ENCODE peak calls at places on chromosome 13, in six cellular contexts. E is H1, L is A549, H is GM12878, J is SK-N-SH, F is HCT116. M is an unnamed sample.

GRCh38 chr13:55160911-55161310 is 1979.8 kb upstream of the PRR20A start:
- DNase-seq in F (no peak), J (no peak), E (no peak), H (no peak), L (no peak), M (no peak)

GRCh38 chr13:64591981-64592380 is 2638.2 kb downstream of the PCDH9 start:
- DNase-seq in H (no peak), E (no peak), L (no peak), J (no peak), F (no peak), M (no peak)

GRCh38 chr13:65036999-65037398 is 2193.1 kb downstream of the PCDH9 start:
- DNase-seq in E (no peak), L (no peak), H (no peak), J (no peak), F (no peak), M (no peak)

GRCh38 chr13:40550130-40550529 is 116.3 kb downstream of the FOXO1 start:
- DNase-seq in H (no peak), F (no peak), J (no peak), E (no peak), L (no peak), M (no peak)

GRCh38 chr13:99606322-99607089 is 105.2 kb downstream of the TM9SF2 start:
- DNase-seq in J (peak), H (no peak), E (peak), L (peak), F (peak), M (peak)

GRCh38 chr13:80923907-80924306 is 583.0 kb upstream of the SPRY2 start:
- DNase-seq in J (peak), L (no peak), H (no peak), E (no peak), F (no peak), M (no peak)

GRCh38 chr13:98752111-98752941 is at the start of gene SLC15A1:
- DNase-seq in F (no peak), H (no peak), L (no peak), E (no peak), J (peak), M (no peak)

GRCh38 chr13:98599502-98600328 is 22.8 kb upstream of the STK24 start:
- DNase-seq in E (no peak), L (no peak), F (no peak), H (no peak), J (no peak), M (no peak)

GRCh38 chr13:81304121-81304659 is 963.3 kb upstream of the SPRY2 start:
- DNase-seq in E (no peak), L (no peak), J (no peak), H (no peak), F (no peak), M (no peak)

GRCh38 chr13:45316210-45316799 is 24.7 kb downstream of the TPT1 start:
- DNase-seq in J (no peak), L (peak), H (no peak), F (no peak), E (no peak), M (no peak)

GRCh38 chr13:95235199-95235726 is 66.0 kb downstream of the ABCC4 start:
- DNase-seq in L (no peak), F (no peak), H (no peak), J (no peak), E (no peak), M (no peak)

GRCh38 chr13:114152831-114153371 is 20.5 kb upstream of the RASA3 start:
- DNase-seq in H (no peak), J (no peak), F (no peak), L (no peak), E (no peak), M (peak)
- TF ChIP-seq MAX in H (no peak), J (no peak), F (no peak), L (no peak), E (peak), M (peak)

GRCh38 chr13:83232626-83233025 is 649.6 kb downstream of the SLITRK1 start:
- DNase-seq in F (no peak), E (no peak), J (no peak), H (no peak), L (no peak), M (no peak)
- H3K4me3 ChIP-seq in F (no peak), E (no peak), J (no peak), H (no peak), L (no peak), M (no peak)

GRCh38 chr13:112963641-112964040 is 5.4 kb upstream of the MCF2L start:
- DNase-seq in L (no peak), E (no peak), F (no peak), H (no peak), J (no peak), M (no peak)
- TF ChIP-seq MAX in L (no peak), E (no peak), F (no peak), H (no peak), J (no peak), M (no peak)

GRCh38 chr13:46388846-46389245 is 1.8 kb upstream of the RUBCNL start:
- DNase-seq in E (no peak), H (no peak), L (no peak), J (no peak), F (no peak), M (no peak)
- H3K4me3 ChIP-seq in E (no peak), H (peak), L (no peak), J (no peak), F (no peak), M (no peak)

GRCh38 chr13:110354715-110355473 is 47.8 kb downstream of the COL4A2 start:
- DNase-seq in J (no peak), E (no peak), F (no peak), H (no peak), L (no peak), M (no peak)
- TF ChIP-seq MAX in J (no peak), E (no peak), F (no peak), H (no peak), L (no peak), M (peak)

GRCh38 chr13:42720116-42720857 is 61.1 kb upstream of the FAM216B start:
- DNase-seq in E (no peak), H (peak), F (peak), J (no peak), L (peak), M (peak)
- H3K4me3 ChIP-seq in E (no peak), H (no peak), F (peak), J (no peak), L (peak), M (peak)

DNA sequence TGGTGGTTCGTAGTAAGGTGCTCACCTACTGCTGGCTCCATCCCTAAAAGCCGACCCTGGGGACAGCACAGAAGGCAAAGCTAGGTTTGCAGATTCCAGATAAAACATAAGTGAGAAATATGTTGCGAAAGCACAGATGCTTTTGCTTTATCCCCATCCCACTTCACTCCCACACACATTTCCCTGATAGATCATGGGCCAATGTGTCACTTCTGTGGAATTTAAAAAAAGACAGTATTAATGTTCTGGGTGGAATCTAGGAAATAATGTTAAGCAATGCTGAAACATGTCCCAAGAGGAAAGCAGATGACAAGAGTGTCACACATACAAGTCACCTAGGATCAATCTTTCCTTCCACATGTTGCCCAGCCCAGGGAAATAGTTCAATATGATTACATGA is 661.0 kb upstream of the MIR17HG start:
- DNase-seq in H (no peak), L (no peak), F (no peak), J (no peak), E (no peak), M (no peak)
- TF ChIP-seq MAX in H (no peak), L (no peak), F (no peak), J (no peak), E (no peak), M (no peak)

DNA sequence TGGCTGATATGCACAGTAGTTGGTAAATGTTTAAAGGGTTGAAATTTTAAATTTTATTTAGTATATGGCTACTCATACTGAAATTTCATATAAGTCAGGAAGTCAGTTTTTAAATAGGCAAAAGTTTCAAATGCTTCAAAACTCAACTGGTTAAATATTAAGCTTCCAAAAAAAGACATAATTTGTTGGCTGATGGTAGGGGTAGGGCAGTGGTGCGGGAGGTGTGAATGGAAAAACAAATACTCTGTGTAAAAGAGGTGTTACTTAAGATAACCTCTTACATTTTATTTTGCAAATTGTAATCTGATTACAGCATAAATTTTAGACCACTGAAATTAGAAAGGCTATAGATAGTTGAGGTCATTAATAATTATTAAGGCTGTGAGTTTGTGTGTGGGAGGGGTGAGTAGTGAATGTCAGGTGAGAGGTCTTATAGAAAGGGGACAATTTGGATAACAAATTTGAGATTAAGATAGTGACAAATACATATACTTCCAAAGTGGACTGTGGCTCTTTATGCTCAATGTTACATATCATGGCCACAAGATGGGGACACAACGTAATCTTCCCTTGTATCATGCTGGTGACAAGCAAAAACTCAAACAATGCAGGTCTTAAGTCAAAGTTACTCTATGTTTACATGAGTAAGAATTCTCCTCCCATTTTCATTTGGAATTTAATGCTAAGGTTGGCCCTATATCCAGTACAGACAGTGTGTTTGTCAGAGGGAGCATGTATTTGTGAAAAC is 36.6 kb upstream of the OXGR1 start:
- DNase-seq in F (peak), J (peak), E (no peak), L (peak), H (no peak), M (peak)
- H3K4me3 ChIP-seq in F (no peak), J (no peak), E (no peak), L (no peak), H (no peak), M (no peak)

GRCh38 chr13:53012707-53013106 is 15.9 kb upstream of the OLFM4 start:
- DNase-seq in L (no peak), F (no peak), E (no peak), J (no peak), H (no peak), M (peak)
- TF ChIP-seq MAX in L (no peak), F (no peak), E (no peak), J (no peak), H (no peak), M (no peak)

DNA sequence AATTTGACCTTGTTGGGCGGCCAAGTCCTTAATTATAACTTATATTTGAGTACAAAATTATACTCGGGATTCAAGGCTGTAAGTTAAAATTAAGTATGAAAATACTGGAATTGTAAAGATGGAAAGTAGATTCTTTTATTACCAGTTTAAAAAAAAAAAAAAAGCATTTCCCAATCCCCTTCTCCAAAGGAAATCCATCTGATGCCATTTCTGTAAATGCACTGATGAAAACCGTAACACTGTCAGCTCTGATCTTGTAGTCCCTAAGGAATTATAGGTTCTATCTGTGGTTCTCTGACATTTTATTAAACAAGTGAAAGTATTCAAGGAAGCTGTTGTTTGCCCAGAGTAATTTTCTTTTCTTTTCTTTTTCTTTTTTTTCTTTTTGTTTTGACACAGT is 41.6 kb upstream of the HNRNPA1L2 start:
- DNase-seq in F (no peak), J (no peak), H (no peak), E (no peak), L (no peak), M (peak)
- H3K4me3 ChIP-seq in F (no peak), J (no peak), H (no peak), E (peak), L (no peak), M (peak)